ENCODE peak calls at places on chromosomes 16 and 17, in four cellular contexts. One of them, this sample, is unnamed.

GRCh38 chr17:16384557-16384956 is 3.7 kb downstream of the UBB start:
- DNase-seq in substantia nigra: no peak
- DNase-seq in stimulated activated CD4-positive, alpha-beta T cell treated with anti-CD3 and anti-CD28 coated beads, Interleukin-15, amount 100 ng/mL, for 1 hour: no peak
- DNase-seq in NCI-H460: no peak
- DNase-seq in this sample: no peak

GRCh38 chr17:39547713-39548478 is 59.8 kb downstream of the NEUROD2 start:
- DNase-seq in substantia nigra: no peak
- DNase-seq in stimulated activated CD4-positive, alpha-beta T cell treated with anti-CD3 and anti-CD28 coated beads, Interleukin-15, amount 100 ng/mL, for 1 hour: peak; percentile 70
- DNase-seq in NCI-H460: peak; percentile 53
- DNase-seq in this sample: no peak

GRCh38 chr16:1309888-1310831 is 724 bp downstream of the UBE2I start:
- DNase-seq in substantia nigra: no peak
- DNase-seq in stimulated activated CD4-positive, alpha-beta T cell treated with anti-CD3 and anti-CD28 coated beads, Interleukin-15, amount 100 ng/mL, for 1 hour: peak; percentile 47
- DNase-seq in NCI-H460: no peak
- DNase-seq in this sample: no peak

GRCh38 chr16:84026601-84027000 is 16.0 kb downstream of the SLC38A8 start:
- DNase-seq in substantia nigra: no peak
- DNase-seq in stimulated activated CD4-positive, alpha-beta T cell treated with anti-CD3 and anti-CD28 coated beads, Interleukin-15, amount 100 ng/mL, for 1 hour: no peak
- DNase-seq in NCI-H460: no peak
- DNase-seq in this sample: no peak

GRCh38 chr16:66366433-66367299 is at the start of gene CDH5:
- DNase-seq in substantia nigra: no peak
- DNase-seq in stimulated activated CD4-positive, alpha-beta T cell treated with anti-CD3 and anti-CD28 coated beads, Interleukin-15, amount 100 ng/mL, for 1 hour: no peak
- DNase-seq in NCI-H460: no peak
- DNase-seq in this sample: no peak

GRCh38 chr17:14780116-14780515 is 479.2 kb downstream of the HS3ST3B1 start:
- DNase-seq in substantia nigra: no peak
- DNase-seq in stimulated activated CD4-positive, alpha-beta T cell treated with anti-CD3 and anti-CD28 coated beads, Interleukin-15, amount 100 ng/mL, for 1 hour: no peak
- DNase-seq in NCI-H460: no peak
- DNase-seq in this sample: no peak

GRCh38 chr17:43846963-43847369 is at the start of gene CD300LG:
- DNase-seq in substantia nigra: no peak
- DNase-seq in stimulated activated CD4-positive, alpha-beta T cell treated with anti-CD3 and anti-CD28 coated beads, Interleukin-15, amount 100 ng/mL, for 1 hour: no peak
- DNase-seq in NCI-H460: no peak
- DNase-seq in this sample: no peak

GRCh38 chr17:223723-224471 is 42.4 kb upstream of the DOC2B start:
- DNase-seq in substantia nigra: no peak
- DNase-seq in stimulated activated CD4-positive, alpha-beta T cell treated with anti-CD3 and anti-CD28 coated beads, Interleukin-15, amount 100 ng/mL, for 1 hour: no peak
- DNase-seq in NCI-H460: no peak
- DNase-seq in this sample: no peak

GRCh38 chr16:27242868-27243590 is 25.5 kb downstream of the NSMCE1 start:
- DNase-seq in substantia nigra: no peak
- DNase-seq in stimulated activated CD4-positive, alpha-beta T cell treated with anti-CD3 and anti-CD28 coated beads, Interleukin-15, amount 100 ng/mL, for 1 hour: no peak
- DNase-seq in NCI-H460: peak; percentile 57
- DNase-seq in this sample: no peak

GRCh38 chr16:2530629-2531318 is 434 bp downstream of the CEMP1 start:
- DNase-seq in substantia nigra: no peak
- DNase-seq in stimulated activated CD4-positive, alpha-beta T cell treated with anti-CD3 and anti-CD28 coated beads, Interleukin-15, amount 100 ng/mL, for 1 hour: no peak
- DNase-seq in NCI-H460: no peak
- DNase-seq in this sample: no peak

GRCh38 chr16:56885446-56886162 is 20.6 kb downstream of the SLC12A3 start:
- DNase-seq in substantia nigra: no peak
- DNase-seq in stimulated activated CD4-positive, alpha-beta T cell treated with anti-CD3 and anti-CD28 coated beads, Interleukin-15, amount 100 ng/mL, for 1 hour: no peak
- DNase-seq in NCI-H460: no peak
- DNase-seq in this sample: no peak

GRCh38 chr16:13660807-13661206 is 259.1 kb upstream of the ERCC4 start:
- DNase-seq in substantia nigra: no peak
- DNase-seq in stimulated activated CD4-positive, alpha-beta T cell treated with anti-CD3 and anti-CD28 coated beads, Interleukin-15, amount 100 ng/mL, for 1 hour: no peak
- DNase-seq in NCI-H460: no peak
- DNase-seq in this sample: no peak

GRCh38 chr16:27625050-27625697 is 75.2 kb downstream of the KATNIP start:
- DNase-seq in substantia nigra: no peak
- DNase-seq in stimulated activated CD4-positive, alpha-beta T cell treated with anti-CD3 and anti-CD28 coated beads, Interleukin-15, amount 100 ng/mL, for 1 hour: no peak
- DNase-seq in NCI-H460: no peak
- DNase-seq in this sample: no peak

GRCh38 chr17:43908111-43908721 is 880 bp upstream of the MPP2 start:
- DNase-seq in substantia nigra: peak; percentile 80
- DNase-seq in stimulated activated CD4-positive, alpha-beta T cell treated with anti-CD3 and anti-CD28 coated beads, Interleukin-15, amount 100 ng/mL, for 1 hour: peak; percentile 41
- DNase-seq in NCI-H460: peak; percentile 14
- DNase-seq in this sample: peak; percentile 88

GRCh38 chr16:21663889-21664647 is at the start of gene OTOA:
- DNase-seq in substantia nigra: no peak
- DNase-seq in stimulated activated CD4-positive, alpha-beta T cell treated with anti-CD3 and anti-CD28 coated beads, Interleukin-15, amount 100 ng/mL, for 1 hour: peak; percentile 16
- DNase-seq in NCI-H460: no peak
- DNase-seq in this sample: no peak

GRCh38 chr17:79811036-79811887 is 14.4 kb upstream of the CBX8 start:
- DNase-seq in substantia nigra: peak; percentile 39
- DNase-seq in stimulated activated CD4-positive, alpha-beta T cell treated with anti-CD3 and anti-CD28 coated beads, Interleukin-15, amount 100 ng/mL, for 1 hour: no peak
- DNase-seq in NCI-H460: no peak
- DNase-seq in this sample: no peak

GRCh38 chr16:66458292-66458691 is 31.2 kb downstream of the BEAN1 start:
- DNase-seq in substantia nigra: no peak
- DNase-seq in stimulated activated CD4-positive, alpha-beta T cell treated with anti-CD3 and anti-CD28 coated beads, Interleukin-15, amount 100 ng/mL, for 1 hour: no peak
- DNase-seq in NCI-H460: no peak
- DNase-seq in this sample: no peak

GRCh38 chr17:44193326-44194084 is 6.2 kb downstream of the ATXN7L3 start:
- DNase-seq in substantia nigra: no peak
- DNase-seq in stimulated activated CD4-positive, alpha-beta T cell treated with anti-CD3 and anti-CD28 coated beads, Interleukin-15, amount 100 ng/mL, for 1 hour: no peak
- DNase-seq in NCI-H460: no peak
- DNase-seq in this sample: no peak

GRCh38 chr17:71237903-71238538 is 882.8 kb upstream of the SOX9 start:
- DNase-seq in substantia nigra: no peak
- DNase-seq in stimulated activated CD4-positive, alpha-beta T cell treated with anti-CD3 and anti-CD28 coated beads, Interleukin-15, amount 100 ng/mL, for 1 hour: no peak
- DNase-seq in NCI-H460: peak; percentile 9
- DNase-seq in this sample: peak; percentile 49

GRCh38 chr16:11310997-11311561 is 29.9 kb upstream of the PRM1 start:
- DNase-seq in substantia nigra: no peak
- DNase-seq in stimulated activated CD4-positive, alpha-beta T cell treated with anti-CD3 and anti-CD28 coated beads, Interleukin-15, amount 100 ng/mL, for 1 hour: no peak
- DNase-seq in NCI-H460: no peak
- DNase-seq in this sample: no peak

GRCh38 chr16:59878479-59878878 is 1144.4 kb upstream of the GOT2 start:
- DNase-seq in substantia nigra: no peak
- DNase-seq in stimulated activated CD4-positive, alpha-beta T cell treated with anti-CD3 and anti-CD28 coated beads, Interleukin-15, amount 100 ng/mL, for 1 hour: no peak
- DNase-seq in NCI-H460: peak; percentile 79
- DNase-seq in this sample: no peak

GRCh38 chr17:681738-682137 is 32.9 kb downstream of the VPS53 start:
- DNase-seq in substantia nigra: no peak
- DNase-seq in stimulated activated CD4-positive, alpha-beta T cell treated with anti-CD3 and anti-CD28 coated beads, Interleukin-15, amount 100 ng/mL, for 1 hour: no peak
- DNase-seq in NCI-H460: no peak
- DNase-seq in this sample: no peak

GRCh38 chr17:44024853-44025252 is 10.1 kb upstream of the TMEM101 start:
- DNase-seq in substantia nigra: no peak
- DNase-seq in stimulated activated CD4-positive, alpha-beta T cell treated with anti-CD3 and anti-CD28 coated beads, Interleukin-15, amount 100 ng/mL, for 1 hour: no peak
- DNase-seq in NCI-H460: no peak
- DNase-seq in this sample: no peak

GRCh38 chr16:10675861-10676260 is 18.9 kb downstream of the TEKT5 start:
- DNase-seq in substantia nigra: no peak
- DNase-seq in stimulated activated CD4-positive, alpha-beta T cell treated with anti-CD3 and anti-CD28 coated beads, Interleukin-15, amount 100 ng/mL, for 1 hour: no peak
- DNase-seq in NCI-H460: no peak
- DNase-seq in this sample: no peak

GRCh38 chr17:56793947-56794346 is 39.8 kb downstream of the C17orf67 start:
- DNase-seq in substantia nigra: no peak
- DNase-seq in stimulated activated CD4-positive, alpha-beta T cell treated with anti-CD3 and anti-CD28 coated beads, Interleukin-15, amount 100 ng/mL, for 1 hour: no peak
- DNase-seq in NCI-H460: no peak
- DNase-seq in this sample: no peak

GRCh38 chr17:79840989-79841286 is 1.7 kb upstream of the CBX4 start:
- DNase-seq in substantia nigra: no peak
- DNase-seq in stimulated activated CD4-positive, alpha-beta T cell treated with anti-CD3 and anti-CD28 coated beads, Interleukin-15, amount 100 ng/mL, for 1 hour: no peak
- DNase-seq in NCI-H460: no peak
- DNase-seq in this sample: no peak